ENCODE peak calls at places on chromosomes 11 and 22, in five cellular contexts. P is ovary, O is A549, L is upper lobe of left lung, F is sigmoid colon. G is an unnamed sample.

GRCh38 chr11:74460481-74461154 is 6.7 kb downstream of the KCNE3 start:
- DNase-seq in P (no peak), O (peak), F (no peak), L (no peak), G (no peak)

GRCh38 chr22:36636916-36637315 is 66.6 kb downstream of the CACNG2 start:
- DNase-seq in L (no peak), F (no peak), P (no peak), O (no peak), G (no peak)

GRCh38 chr11:57095896-57096295 is 85.9 kb upstream of the LRRC55 start:
- DNase-seq in O (no peak), F (no peak), P (no peak), L (no peak), G (no peak)

GRCh38 chr22:45600791-45601730 is 70.6 kb upstream of the ATXN10 start:
- DNase-seq in O (no peak), F (peak), L (no peak), P (no peak), G (no peak)

GRCh38 chr11:90243534-90243933 is 20.7 kb upstream of the CHORDC1 start:
- DNase-seq in O (no peak), L (no peak), P (no peak), F (no peak), G (no peak)

GRCh38 chr11:129861702-129862107 is 33.7 kb downstream of the NFRKB start:
- DNase-seq in F (no peak), L (no peak), O (peak), P (peak), G (peak)

GRCh38 chr11:3022982-3023381 is 30.9 kb upstream of the NAP1L4 start:
- DNase-seq in O (no peak), F (no peak), P (no peak), L (no peak), G (no peak)

GRCh38 chr11:65588199-65589054 is 7.2 kb downstream of the KCNK7 start:
- DNase-seq in O (peak), P (no peak), L (no peak), F (peak), G (peak)

GRCh38 chr11:87338046-87338639 is 300.4 kb downstream of the TMEM135 start:
- DNase-seq in P (no peak), L (no peak), O (no peak), F (no peak), G (no peak)

GRCh38 chr11:122861631-122862030 is 20.9 kb upstream of the JHY start:
- DNase-seq in L (no peak), O (no peak), P (no peak), F (no peak), G (no peak)

GRCh38 chr11:3001496-3001895 is 9.4 kb upstream of the NAP1L4 start:
- DNase-seq in F (peak), L (peak), O (no peak), P (no peak), G (peak)

GRCh38 chr11:8017894-8018741 is 31.0 kb downstream of the EIF3F start:
- DNase-seq in F (no peak), O (no peak), L (peak), P (no peak), G (no peak)

GRCh38 chr22:29080061-29080975 is 7.5 kb downstream of the KREMEN1 start:
- DNase-seq in F (no peak), P (no peak), O (no peak), L (no peak), G (no peak)

GRCh38 chr11:33089776-33090175 is 50.4 kb downstream of the TCP11L1 start:
- DNase-seq in P (no peak), O (peak), F (no peak), L (no peak), G (no peak)

GRCh38 chr11:11155962-11156815 is 196.9 kb downstream of the CSNK2A3 start:
- DNase-seq in L (peak), O (peak), F (no peak), P (no peak), G (no peak)

GRCh38 chr22:34833982-34834510 is 231.9 kb upstream of the ISX start:
- DNase-seq in F (no peak), L (no peak), P (no peak), O (no peak), G (no peak)

GRCh38 chr11:29173660-29174062 is 843.2 kb downstream of the KCNA4 start:
- DNase-seq in F (no peak), P (no peak), L (no peak), O (peak), G (no peak)

GRCh38 chr11:93512965-93513667 is 30.1 kb downstream of the SMCO4 start:
- DNase-seq in P (no peak), F (no peak), L (no peak), O (no peak), G (no peak)

GRCh38 chr22:47310601-47311000 is 548.2 kb downstream of the TBC1D22A start:
- DNase-seq in O (peak), F (no peak), P (no peak), L (no peak), G (no peak)

GRCh38 chr11:83206221-83206620 is 12.7 kb downstream of the ANKRD42 start:
- DNase-seq in L (no peak), P (no peak), O (no peak), F (no peak), G (no peak)

GRCh38 chr11:68843703-68844312 is 2.1 kb upstream of the CPT1A start:
- DNase-seq in O (peak), L (peak), F (peak), P (peak), G (peak)

GRCh38 chr22:35900483-35901168 is 128.0 kb downstream of the RBFOX2 start:
- DNase-seq in L (no peak), P (no peak), O (peak), F (no peak), G (no peak)

GRCh38 chr11:69972351-69972802 is 105.7 kb upstream of the ANO1 start:
- DNase-seq in O (no peak), L (no peak), F (no peak), P (no peak), G (no peak)

GRCh38 chr11:78840190-78840589 is 265.5 kb upstream of the NARS2 start:
- DNase-seq in F (no peak), P (no peak), L (no peak), O (no peak), G (no peak)

GRCh38 chr22:41288245-41288946 is 2.4 kb upstream of the RANGAP1 start:
- DNase-seq in L (no peak), F (peak), P (no peak), O (peak), G (peak)

GRCh38 chr11:17801166-17801565 is 66.6 kb downstream of the KCNC1 start:
- DNase-seq in F (no peak), L (no peak), P (no peak), O (no peak), G (no peak)

GRCh38 chr11:134228625-134229024 is 4.2 kb downstream of the VPS26B start:
- DNase-seq in L (no peak), F (no peak), O (no peak), P (no peak), G (no peak)

GRCh38 chr11:10382518-10382917 is 72.5 kb upstream of the AMPD3 start:
- DNase-seq in L (no peak), P (no peak), F (no peak), O (peak), G (no peak)

GRCh38 chr11:20609727-20610707 is 10.6 kb downstream of the SLC6A5 start:
- DNase-seq in O (peak), L (peak), F (peak), P (peak), G (peak)

GRCh38 chr11:26510756-26511155 is 61.3 kb downstream of the MUC15 start:
- DNase-seq in F (no peak), P (no peak), O (no peak), L (no peak), G (no peak)

GRCh38 chr11:57434640-57435546 is 8.0 kb upstream of the SLC43A3 start:
- DNase-seq in P (no peak), F (no peak), L (no peak), O (peak), G (no peak)

GRCh38 chr22:27480487-27480886 is 321.1 kb downstream of the MN1 start:
- DNase-seq in F (no peak), P (no peak), L (peak), O (no peak), G (no peak)

GRCh38 chr22:31005535-31005934 is 36.5 kb downstream of the TUG1 start:
- DNase-seq in O (no peak), F (no peak), L (no peak), P (no peak), G (no peak)

GRCh38 chr11:115918579-115918978 is 414.4 kb upstream of the CADM1 start:
- DNase-seq in L (no peak), P (no peak), O (no peak), F (no peak), G (no peak)
- TF ChIP-seq POLR2A in L (no peak), P (no peak), O (no peak), F (no peak), G (no peak)

GRCh38 chr11:131186629-131187075 is 183.8 kb upstream of the NTM start:
- DNase-seq in O (no peak), P (no peak), L (no peak), F (no peak), G (no peak)
- TF ChIP-seq EP300 in O (no peak), P (no peak), L (no peak), F (no peak), G (no peak)

GRCh38 chr11:35165416-35166368 is 26.7 kb downstream of the CD44 start:
- DNase-seq in L (no peak), P (no peak), F (no peak), O (peak), G (peak)

GRCh38 chr11:35168606-35169200 is 29.7 kb downstream of the CD44 start:
- DNase-seq in L (no peak), F (no peak), P (no peak), O (no peak), G (no peak)

GRCh38 chr11:35167451-35167954 is 28.5 kb downstream of the CD44 start:
- DNase-seq in O (no peak), F (peak), L (no peak), P (no peak), G (no peak)

GRCh38 chr11:35163707-35164496 is 24.9 kb downstream of the CD44 start:
- DNase-seq in F (no peak), P (no peak), O (no peak), L (no peak), G (no peak)

DNA sequence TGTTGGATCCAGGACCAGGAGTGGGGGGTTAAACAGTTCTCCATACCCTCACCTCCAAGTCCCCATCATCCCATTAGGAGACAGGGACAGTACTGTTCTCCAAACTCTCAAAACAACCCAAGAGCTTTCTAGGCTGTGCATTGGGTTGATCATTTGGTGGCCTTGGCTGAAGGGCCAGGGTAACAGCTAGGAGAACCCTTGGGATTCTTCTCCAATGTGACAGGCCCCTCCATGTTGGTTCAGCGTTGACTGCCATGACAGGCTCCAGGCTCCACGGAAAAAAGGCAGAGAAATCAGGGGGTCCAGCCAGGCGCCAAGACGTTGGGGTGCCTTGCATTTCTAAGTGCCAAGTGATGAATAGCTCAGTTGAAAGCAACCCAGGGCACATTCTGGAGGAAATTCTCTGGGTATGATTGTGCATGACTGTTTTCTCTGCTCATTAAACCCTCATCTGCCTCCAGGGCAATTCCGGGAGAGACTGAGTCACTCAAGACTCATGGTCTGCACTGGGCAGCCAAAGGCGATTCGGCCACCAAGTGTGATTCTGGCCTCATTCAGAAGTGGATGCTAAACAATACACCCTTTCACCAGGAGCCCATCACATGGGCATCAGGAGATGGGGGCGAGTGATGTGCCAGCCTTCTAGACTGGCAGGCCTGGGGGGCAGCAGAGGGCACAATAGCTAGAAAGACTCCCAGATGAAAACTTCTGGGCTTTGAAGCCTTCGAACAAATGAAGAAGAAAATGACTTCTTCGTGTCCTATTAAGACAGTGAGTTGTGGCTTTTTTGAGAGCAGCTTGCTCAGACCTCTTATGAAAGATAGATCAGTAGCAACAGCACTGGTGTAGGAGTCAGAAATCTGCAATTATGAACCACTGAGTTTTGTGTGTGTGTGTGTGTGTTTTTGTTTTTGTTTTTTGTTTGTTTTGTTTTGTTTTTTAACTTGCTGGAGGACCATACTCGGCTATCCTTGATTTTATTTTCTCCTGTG is 27.7 kb downstream of the CD44 start:
- DNase-seq in F (peak), O (peak), P (no peak), L (no peak), G (no peak)
- TF ChIP-seq POLR2A in F (no peak), O (no peak), P (no peak), L (no peak), G (no peak)

GRCh38 chr22:21762712-21763581 is 27.4 kb upstream of the YPEL1 start:
- DNase-seq in L (no peak), O (no peak), F (no peak), P (no peak), G (no peak)
- TF ChIP-seq EP300 in L (no peak), O (no peak), F (no peak), P (no peak), G (no peak)

DNA sequence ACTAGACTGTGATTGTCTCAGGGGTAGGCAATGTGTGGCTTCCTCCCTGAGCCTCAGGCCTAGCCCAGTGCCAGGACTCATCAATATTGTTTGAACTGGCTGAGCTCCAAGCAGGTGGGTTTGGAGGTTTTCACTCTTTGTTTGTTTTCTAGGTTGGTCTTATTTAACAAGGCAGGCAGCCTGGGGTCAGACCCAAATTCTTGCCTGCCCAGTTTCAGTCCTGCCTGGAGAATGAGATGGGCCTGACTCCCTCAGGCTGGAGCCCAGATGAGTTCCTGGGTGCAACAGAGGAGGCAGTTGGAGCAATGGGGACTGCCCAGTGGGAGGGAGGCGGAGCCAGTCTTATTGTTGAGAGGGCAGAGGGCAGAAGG is 28.3 kb upstream of the TP53I11 start:
- DNase-seq in F (no peak), L (no peak), O (peak), P (no peak), G (peak)
- TF ChIP-seq POLR2A in F (no peak), L (no peak), O (no peak), P (no peak), G (no peak)

DNA sequence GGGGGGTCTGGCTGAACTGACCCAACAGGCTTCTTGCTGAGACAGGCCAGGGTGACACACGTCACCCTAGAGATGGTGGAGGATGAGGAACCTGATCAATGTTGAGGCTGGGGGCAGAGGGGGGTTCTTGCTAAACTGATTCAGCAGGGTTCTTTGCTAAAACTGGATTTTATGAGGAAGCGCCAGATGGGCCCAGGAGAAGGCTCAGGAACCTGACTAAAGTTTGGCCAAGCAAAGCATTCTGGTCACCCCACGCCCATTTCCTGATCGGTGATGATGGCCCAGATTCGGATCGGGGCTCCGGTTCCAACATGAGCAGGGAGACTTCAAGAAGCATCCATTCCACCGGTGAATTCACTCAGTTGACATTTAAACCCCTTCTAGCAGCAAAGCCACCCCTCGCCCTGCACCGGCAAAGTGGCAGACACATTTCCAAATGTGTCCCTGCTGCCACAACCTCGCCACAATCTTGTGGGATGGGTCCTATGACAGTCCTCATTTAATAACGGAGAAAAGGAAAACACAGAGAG is 34.2 kb upstream of the SLC22A12 start:
- DNase-seq in F (peak), P (no peak), L (no peak), O (no peak), G (no peak)
- TF ChIP-seq EP300 in F (no peak), P (no peak), L (no peak), O (no peak), G (no peak)

GRCh38 chr11:61969838-61970452 is 2.5 kb upstream of the FTH1 start:
- DNase-seq in O (peak), F (no peak), P (no peak), L (no peak), G (no peak)

GRCh38 chr11:61972796-61973602 is 5.6 kb upstream of the FTH1 start:
- DNase-seq in P (no peak), F (no peak), O (peak), L (peak), G (no peak)

GRCh38 chr11:61969391-61969758 is 1.9 kb upstream of the FTH1 start:
- DNase-seq in P (no peak), L (no peak), F (no peak), O (no peak), G (no peak)

GRCh38 chr11:61972112-61972795 is 4.8 kb upstream of the FTH1 start:
- DNase-seq in P (no peak), O (no peak), L (no peak), F (no peak), G (no peak)

DNA sequence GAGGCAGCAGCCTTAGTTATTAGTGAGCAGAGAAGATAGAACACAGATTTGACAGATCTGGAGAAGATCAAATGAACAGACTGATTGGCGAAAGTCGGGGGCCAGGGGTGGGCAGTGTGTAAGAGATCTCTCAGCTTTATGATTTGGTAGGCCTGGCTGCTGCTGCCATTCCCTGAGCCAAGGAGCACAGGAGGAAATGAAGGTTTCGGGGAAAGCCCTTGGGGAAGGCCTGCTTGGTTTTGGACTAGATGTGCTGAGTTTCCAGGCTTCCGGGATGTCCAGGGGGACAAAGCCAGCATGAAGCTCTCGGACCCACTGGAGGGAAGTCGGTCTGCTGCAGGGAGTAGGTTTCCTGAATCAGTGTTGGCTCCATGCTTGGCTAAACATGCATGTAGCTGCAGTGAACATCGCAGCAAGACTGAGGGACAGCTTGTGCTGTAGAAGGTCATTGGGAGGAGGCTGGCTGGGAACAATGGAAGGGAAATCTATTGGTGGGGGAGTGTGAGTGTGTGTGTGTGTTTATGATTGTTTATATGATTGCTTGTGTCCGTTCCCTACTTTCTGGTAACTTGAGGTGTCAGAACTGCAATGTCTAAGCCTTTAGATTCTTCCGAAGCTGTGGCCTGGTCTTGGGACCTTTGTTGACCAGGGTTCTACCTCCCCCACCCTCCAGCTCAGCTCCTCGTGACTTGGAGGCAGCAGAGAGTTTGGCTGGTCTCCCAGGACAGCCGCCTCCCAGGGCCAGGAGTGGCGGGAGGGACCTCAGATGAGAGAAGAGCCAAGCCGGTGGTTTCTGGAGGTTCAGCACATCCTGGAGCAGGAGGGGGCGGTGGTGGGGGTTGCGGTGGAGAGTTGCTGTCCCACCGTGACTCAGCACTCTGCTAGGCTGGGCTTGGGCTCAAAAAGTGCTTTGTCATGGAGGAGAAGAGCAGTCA is 4.0 kb upstream of the FTH1 start:
- DNase-seq in L (peak), F (peak), O (peak), P (peak), G (peak)
- TF ChIP-seq POLR2A in L (peak), F (peak), O (no peak), P (peak), G (no peak)